ENCODE peak calls at places on chromosomes 3 and 15, in six cellular contexts. L is brain microvascular endothelial cell, N is WTC11, J is dorsolateral prefrontal cortex, X is T-helper 1 cell, D is erythroblast. S is an unnamed sample.

GRCh38 chr15:31366169-31366734 is 39.6 kb downstream of the KLF13 start:
- DNase-seq in L (no peak), N (no peak), J (no peak), X (no peak), D (no peak), S (peak)

GRCh38 chr3:10551821-10552630 is 46.6 kb upstream of the ATP2B2 start:
- DNase-seq in L (peak), N (no peak), J (peak), X (peak), D (peak), S (no peak)

GRCh38 chr15:46897266-46897665 is 820.0 kb upstream of the SEMA6D start:
- DNase-seq in L (no peak), N (no peak), J (no peak), X (no peak), D (no peak), S (no peak)

GRCh38 chr15:95663156-95663831 is 667.2 kb upstream of the NR2F2 start:
- DNase-seq in L (peak), N (no peak), J (no peak), X (no peak), D (no peak), S (peak)

GRCh38 chr15:58886921-58887320 is 46.6 kb downstream of the SLTM start:
- DNase-seq in L (no peak), N (no peak), J (no peak), X (no peak), D (no peak), S (no peak)

GRCh38 chr15:76274226-76274625 is 37.0 kb downstream of the ETFA start:
- DNase-seq in L (peak), N (no peak), J (no peak), X (no peak), D (no peak), S (no peak)

GRCh38 chr3:10395196-10395595 is 74.3 kb upstream of the SEC13 start:
- DNase-seq in L (no peak), N (peak), J (no peak), X (no peak), D (no peak), S (no peak)

GRCh38 chr15:32898991-32899613 is 181.3 kb downstream of the GREM1 start:
- DNase-seq in L (no peak), N (peak), J (no peak), X (no peak), D (no peak), S (no peak)

GRCh38 chr3:169659858-169660614 is 3.5 kb downstream of the MECOM start:
- DNase-seq in L (no peak), N (peak), J (no peak), X (no peak), D (peak), S (no peak)

GRCh38 chr3:39427506-39427905 is 21.0 kb downstream of the RPSA start:
- DNase-seq in L (no peak), N (no peak), J (no peak), X (no peak), D (no peak), S (no peak)

GRCh38 chr3:158167737-158168469 is 58.0 kb downstream of the RSRC1 start:
- DNase-seq in L (peak), N (no peak), J (no peak), X (no peak), D (peak), S (peak)

GRCh38 chr3:171342200-171342599 is 118.0 kb downstream of the TNIK start:
- DNase-seq in L (no peak), N (no peak), J (no peak), X (no peak), D (no peak), S (no peak)

GRCh38 chr3:38554127-38554827 is 58.1 kb downstream of the EXOG start:
- DNase-seq in L (no peak), N (no peak), J (no peak), X (no peak), D (no peak), S (no peak)

GRCh38 chr15:72970965-72971746 is 81.1 kb upstream of the NEO1 start:
- DNase-seq in L (peak), N (no peak), J (no peak), X (no peak), D (no peak), S (no peak)

GRCh38 chr15:48563944-48564343 is 81.6 kb downstream of the FBN1 start:
- DNase-seq in L (no peak), N (no peak), J (no peak), X (no peak), D (no peak), S (no peak)

GRCh38 chr15:73631915-73632669 is 1.1 kb downstream of the NPTN start:
- DNase-seq in L (no peak), N (no peak), J (no peak), X (no peak), D (peak), S (peak)

GRCh38 chr15:65278480-65278879 is 8.2 kb downstream of the PARP16 start:
- DNase-seq in L (no peak), N (no peak), J (no peak), X (no peak), D (no peak), S (no peak)

GRCh38 chr15:99445272-99445850 is 120.4 kb upstream of the MEF2A start:
- DNase-seq in L (no peak), N (no peak), J (no peak), X (no peak), D (no peak), S (no peak)

GRCh38 chr15:44763187-44763586 is 26.9 kb downstream of the TRIM69 start:
- DNase-seq in L (no peak), N (no peak), J (no peak), X (no peak), D (no peak), S (no peak)

GRCh38 chr3:154872089-154872488 is 208.0 kb upstream of the MME start:
- DNase-seq in L (no peak), N (no peak), J (no peak), X (no peak), D (no peak), S (no peak)

GRCh38 chr15:97806731-97807130 is 153.8 kb upstream of the ARRDC4 start:
- DNase-seq in L (no peak), N (no peak), J (no peak), X (no peak), D (no peak), S (no peak)

GRCh38 chr15:68057758-68058157 is 3.6 kb downstream of the PIAS1 start:
- DNase-seq in L (no peak), N (no peak), J (no peak), X (no peak), D (no peak), S (no peak)

S was measured in HFFc6.